ENCODE peak calls at places on chromosomes 4 and X, in eight cellular contexts. One of them, this sample, is unnamed.

GRCh38 chr4:127400736-127401346 is 231.9 kb upstream of the INTU start:
- DNase-seq in iPS DF 6.9: peak; percentile 54
- DNase-seq in Karpas-422: peak; percentile 88
- DNase-seq in psoas muscle: peak; percentile 60
- DNase-seq in MG63: peak; percentile 26
- DNase-seq in gastrocnemius medialis: peak; percentile 23
- DNase-seq in left lung: no peak
- DNase-seq in lower lobe of right lung: no peak
- DNase-seq in this sample: no peak

GRCh38 chr4:37682701-37683401 is 3.3 kb downstream of the RELL1 start:
- DNase-seq in iPS DF 6.9: no peak
- DNase-seq in Karpas-422: no peak
- DNase-seq in psoas muscle: no peak
- DNase-seq in MG63: no peak
- DNase-seq in gastrocnemius medialis: no peak
- DNase-seq in left lung: no peak
- DNase-seq in lower lobe of right lung: no peak
- DNase-seq in this sample: no peak

GRCh38 chr4:73222466-73223257 is 35.9 kb downstream of the ANKRD17 start:
- DNase-seq in iPS DF 6.9: no peak
- DNase-seq in Karpas-422: peak; percentile 73
- DNase-seq in psoas muscle: no peak
- DNase-seq in MG63: peak; percentile 68
- DNase-seq in gastrocnemius medialis: peak; percentile 71
- DNase-seq in left lung: no peak
- DNase-seq in lower lobe of right lung: no peak
- DNase-seq in this sample: peak; percentile 41

GRCh38 chr4:3655485-3656429 is 110.4 kb upstream of the ADRA2C start:
- DNase-seq in iPS DF 6.9: no peak
- DNase-seq in Karpas-422: no peak
- DNase-seq in psoas muscle: no peak
- DNase-seq in MG63: no peak
- DNase-seq in gastrocnemius medialis: no peak
- DNase-seq in left lung: peak; percentile 50
- DNase-seq in lower lobe of right lung: no peak
- DNase-seq in this sample: no peak

GRCh38 chr4:80125252-80126177 is 52.5 kb upstream of the ANTXR2 start:
- DNase-seq in iPS DF 6.9: no peak
- DNase-seq in Karpas-422: peak; percentile 41
- DNase-seq in psoas muscle: no peak
- DNase-seq in MG63: no peak
- DNase-seq in gastrocnemius medialis: no peak
- DNase-seq in left lung: no peak
- DNase-seq in lower lobe of right lung: no peak
- DNase-seq in this sample: peak; percentile 33

GRCh38 chr4:41133619-41134018 is 80.7 kb downstream of the APBB2 start:
- DNase-seq in iPS DF 6.9: no peak
- DNase-seq in Karpas-422: no peak
- DNase-seq in psoas muscle: no peak
- DNase-seq in MG63: no peak
- DNase-seq in gastrocnemius medialis: no peak
- DNase-seq in left lung: no peak
- DNase-seq in lower lobe of right lung: no peak
- DNase-seq in this sample: no peak

GRCh38 chrX:110723844-110724243 is 71.8 kb downstream of the CHRDL1 start:
- DNase-seq in iPS DF 6.9: no peak
- DNase-seq in Karpas-422: no peak
- DNase-seq in psoas muscle: no peak
- DNase-seq in MG63: no peak
- DNase-seq in gastrocnemius medialis: no peak
- DNase-seq in left lung: no peak
- DNase-seq in lower lobe of right lung: no peak
- DNase-seq in this sample: no peak

GRCh38 chr4:73864365-73864764 is 4.8 kb upstream of the CXCL1 start:
- DNase-seq in iPS DF 6.9: no peak
- DNase-seq in Karpas-422: no peak
- DNase-seq in psoas muscle: no peak
- DNase-seq in MG63: no peak
- DNase-seq in gastrocnemius medialis: no peak
- DNase-seq in left lung: no peak
- DNase-seq in lower lobe of right lung: no peak
- DNase-seq in this sample: no peak

GRCh38 chr4:122692641-122693520 is 39.6 kb upstream of the BBS12 start:
- DNase-seq in iPS DF 6.9: no peak
- DNase-seq in Karpas-422: no peak
- DNase-seq in psoas muscle: no peak
- DNase-seq in MG63: no peak
- DNase-seq in gastrocnemius medialis: no peak
- DNase-seq in left lung: no peak
- DNase-seq in lower lobe of right lung: no peak
- DNase-seq in this sample: no peak

GRCh38 chr4:128853741-128854140 is 44.2 kb downstream of the JADE1 start:
- DNase-seq in iPS DF 6.9: no peak
- DNase-seq in Karpas-422: no peak
- DNase-seq in psoas muscle: no peak
- DNase-seq in MG63: no peak
- DNase-seq in gastrocnemius medialis: no peak
- DNase-seq in left lung: no peak
- DNase-seq in lower lobe of right lung: no peak
- DNase-seq in this sample: no peak
- H3K36me3 ChIP-seq in iPS DF 6.9: peaks cover 59% of the 10 kb centered on the region
- H3K36me3 ChIP-seq in Karpas-422: peaks cover 85% of the 10 kb centered on the region
- H3K36me3 ChIP-seq in psoas muscle: peaks cover 6% of the 10 kb centered on the region
- H3K36me3 ChIP-seq in MG63: peaks cover 33% of the 10 kb centered on the region
- H3K36me3 ChIP-seq in gastrocnemius medialis: no peaks in the 10 kb centered on the region
- H3K36me3 ChIP-seq in left lung: no peaks in the 10 kb centered on the region
- H3K36me3 ChIP-seq in lower lobe of right lung: peaks cover 100% of the 10 kb centered on the region
- H3K36me3 ChIP-seq in this sample: peaks cover 59% of the 10 kb centered on the region

DNA sequence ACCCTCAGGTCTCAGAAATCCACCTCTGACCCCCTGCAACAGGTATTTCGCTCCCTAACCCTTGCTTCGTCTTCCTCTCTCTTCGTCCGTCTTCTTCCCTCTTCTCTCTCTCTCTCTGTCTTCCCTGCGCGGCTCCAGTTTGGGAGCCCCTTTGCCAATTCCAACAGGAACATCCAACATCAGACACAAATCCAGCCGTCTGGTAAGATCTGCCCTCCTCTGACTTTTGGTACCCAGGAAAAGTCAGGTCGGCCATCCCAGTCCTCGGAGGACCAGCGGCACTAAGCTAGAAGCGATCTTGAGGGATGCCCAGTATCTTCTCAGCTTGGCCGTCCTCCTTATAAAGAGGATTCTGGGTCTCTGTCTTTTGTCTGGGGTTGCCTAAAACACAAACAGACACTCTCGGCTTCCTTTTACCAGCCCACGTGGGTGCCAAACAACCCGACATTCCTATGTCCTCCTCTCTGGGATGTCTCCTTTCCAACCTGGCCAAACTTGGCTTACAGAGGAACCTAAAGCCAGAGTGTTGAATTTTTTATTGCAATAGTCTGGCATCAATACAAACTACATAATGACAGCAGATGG is 7.7 kb downstream of the ASMTL start:
- DNase-seq in iPS DF 6.9: no peak
- DNase-seq in Karpas-422: no peak
- DNase-seq in psoas muscle: no peak
- DNase-seq in MG63: no peak
- DNase-seq in gastrocnemius medialis: peak; percentile 1
- DNase-seq in left lung: no peak
- DNase-seq in lower lobe of right lung: peak; percentile 13
- DNase-seq in this sample: peak; percentile 32
- H3K36me3 ChIP-seq in iPS DF 6.9: peaks cover 14% of the 10 kb centered on the region
- H3K36me3 ChIP-seq in Karpas-422: peaks cover 72% of the 10 kb centered on the region
- H3K36me3 ChIP-seq in psoas muscle: no peaks in the 10 kb centered on the region
- H3K36me3 ChIP-seq in MG63: peaks cover 37% of the 10 kb centered on the region
- H3K36me3 ChIP-seq in gastrocnemius medialis: no peaks in the 10 kb centered on the region
- H3K36me3 ChIP-seq in left lung: no peaks in the 10 kb centered on the region
- H3K36me3 ChIP-seq in lower lobe of right lung: peaks cover 4% of the 10 kb centered on the region
- H3K36me3 ChIP-seq in this sample: no peaks in the 10 kb centered on the region

GRCh38 chr4:26404597-26405323 is 83.9 kb downstream of the RBPJ start:
- DNase-seq in iPS DF 6.9: no peak
- DNase-seq in Karpas-422: no peak
- DNase-seq in psoas muscle: no peak
- DNase-seq in MG63: no peak
- DNase-seq in gastrocnemius medialis: no peak
- DNase-seq in left lung: no peak
- DNase-seq in lower lobe of right lung: no peak
- DNase-seq in this sample: no peak
- H3K36me3 ChIP-seq in iPS DF 6.9: peaks cover 3% of the 10 kb centered on the region
- H3K36me3 ChIP-seq in Karpas-422: peaks cover 15% of the 10 kb centered on the region
- H3K36me3 ChIP-seq in psoas muscle: no peaks in the 10 kb centered on the region
- H3K36me3 ChIP-seq in MG63: peaks cover 68% of the 10 kb centered on the region
- H3K36me3 ChIP-seq in gastrocnemius medialis: no peaks in the 10 kb centered on the region
- H3K36me3 ChIP-seq in left lung: no peaks in the 10 kb centered on the region
- H3K36me3 ChIP-seq in lower lobe of right lung: peaks cover 11% of the 10 kb centered on the region
- H3K36me3 ChIP-seq in this sample: peaks cover 6% of the 10 kb centered on the region

GRCh38 chr4:174307694-174308093 is 24.0 kb downstream of the CEP44 start:
- DNase-seq in iPS DF 6.9: no peak
- DNase-seq in Karpas-422: no peak
- DNase-seq in psoas muscle: no peak
- DNase-seq in MG63: no peak
- DNase-seq in gastrocnemius medialis: no peak
- DNase-seq in left lung: no peak
- DNase-seq in lower lobe of right lung: no peak
- DNase-seq in this sample: no peak

GRCh38 chr4:174303687-174304086 is 20.0 kb downstream of the CEP44 start:
- DNase-seq in iPS DF 6.9: no peak
- DNase-seq in Karpas-422: no peak
- DNase-seq in psoas muscle: no peak
- DNase-seq in MG63: no peak
- DNase-seq in gastrocnemius medialis: no peak
- DNase-seq in left lung: no peak
- DNase-seq in lower lobe of right lung: no peak
- DNase-seq in this sample: no peak

GRCh38 chr4:174305961-174306360 is 22.2 kb downstream of the CEP44 start:
- DNase-seq in iPS DF 6.9: no peak
- DNase-seq in Karpas-422: no peak
- DNase-seq in psoas muscle: no peak
- DNase-seq in MG63: no peak
- DNase-seq in gastrocnemius medialis: no peak
- DNase-seq in left lung: no peak
- DNase-seq in lower lobe of right lung: no peak
- DNase-seq in this sample: no peak

GRCh38 chr4:174304664-174305063 is 21.0 kb downstream of the CEP44 start:
- DNase-seq in iPS DF 6.9: no peak
- DNase-seq in Karpas-422: no peak
- DNase-seq in psoas muscle: no peak
- DNase-seq in MG63: no peak
- DNase-seq in gastrocnemius medialis: no peak
- DNase-seq in left lung: no peak
- DNase-seq in lower lobe of right lung: no peak
- DNase-seq in this sample: no peak
- H3K36me3 ChIP-seq in iPS DF 6.9: no peaks in the 10 kb centered on the region
- H3K36me3 ChIP-seq in Karpas-422: peaks cover 3% of the 10 kb centered on the region
- H3K36me3 ChIP-seq in psoas muscle: no peaks in the 10 kb centered on the region
- H3K36me3 ChIP-seq in MG63: peaks cover 14% of the 10 kb centered on the region
- H3K36me3 ChIP-seq in gastrocnemius medialis: no peaks in the 10 kb centered on the region
- H3K36me3 ChIP-seq in left lung: no peaks in the 10 kb centered on the region
- H3K36me3 ChIP-seq in lower lobe of right lung: peaks cover 63% of the 10 kb centered on the region
- H3K36me3 ChIP-seq in this sample: peaks cover 8% of the 10 kb centered on the region

GRCh38 chrX:13055486-13055885 is 11.1 kb upstream of the FAM9C start:
- DNase-seq in iPS DF 6.9: no peak
- DNase-seq in Karpas-422: no peak
- DNase-seq in psoas muscle: no peak
- DNase-seq in MG63: no peak
- DNase-seq in gastrocnemius medialis: no peak
- DNase-seq in left lung: no peak
- DNase-seq in lower lobe of right lung: no peak
- DNase-seq in this sample: no peak
- H3K36me3 ChIP-seq in iPS DF 6.9: no peaks in the 10 kb centered on the region
- H3K36me3 ChIP-seq in Karpas-422: no peaks in the 10 kb centered on the region
- H3K36me3 ChIP-seq in psoas muscle: no peaks in the 10 kb centered on the region
- H3K36me3 ChIP-seq in MG63: no peaks in the 10 kb centered on the region
- H3K36me3 ChIP-seq in gastrocnemius medialis: no peaks in the 10 kb centered on the region
- H3K36me3 ChIP-seq in left lung: no peaks in the 10 kb centered on the region
- H3K36me3 ChIP-seq in lower lobe of right lung: no peaks in the 10 kb centered on the region
- H3K36me3 ChIP-seq in this sample: no peaks in the 10 kb centered on the region

GRCh38 chr4:2497931-2498330 is 29.0 kb downstream of the RNF4 start:
- DNase-seq in iPS DF 6.9: no peak
- DNase-seq in Karpas-422: peak; percentile 76
- DNase-seq in psoas muscle: no peak
- DNase-seq in MG63: no peak
- DNase-seq in gastrocnemius medialis: no peak
- DNase-seq in left lung: no peak
- DNase-seq in lower lobe of right lung: no peak
- DNase-seq in this sample: no peak

GRCh38 chr4:2497324-2497723 is 28.4 kb downstream of the RNF4 start:
- DNase-seq in iPS DF 6.9: no peak
- DNase-seq in Karpas-422: peak; percentile 47
- DNase-seq in psoas muscle: no peak
- DNase-seq in MG63: no peak
- DNase-seq in gastrocnemius medialis: no peak
- DNase-seq in left lung: no peak
- DNase-seq in lower lobe of right lung: no peak
- DNase-seq in this sample: no peak

GRCh38 chr4:2492970-2493369 is 24.1 kb downstream of the RNF4 start:
- DNase-seq in iPS DF 6.9: no peak
- DNase-seq in Karpas-422: no peak
- DNase-seq in psoas muscle: no peak
- DNase-seq in MG63: no peak
- DNase-seq in gastrocnemius medialis: no peak
- DNase-seq in left lung: no peak
- DNase-seq in lower lobe of right lung: no peak
- DNase-seq in this sample: no peak

GRCh38 chr4:2489841-2490552 is 21.1 kb downstream of the RNF4 start:
- DNase-seq in iPS DF 6.9: no peak
- DNase-seq in Karpas-422: no peak
- DNase-seq in psoas muscle: no peak
- DNase-seq in MG63: no peak
- DNase-seq in gastrocnemius medialis: no peak
- DNase-seq in left lung: no peak
- DNase-seq in lower lobe of right lung: no peak
- DNase-seq in this sample: no peak

DNA sequence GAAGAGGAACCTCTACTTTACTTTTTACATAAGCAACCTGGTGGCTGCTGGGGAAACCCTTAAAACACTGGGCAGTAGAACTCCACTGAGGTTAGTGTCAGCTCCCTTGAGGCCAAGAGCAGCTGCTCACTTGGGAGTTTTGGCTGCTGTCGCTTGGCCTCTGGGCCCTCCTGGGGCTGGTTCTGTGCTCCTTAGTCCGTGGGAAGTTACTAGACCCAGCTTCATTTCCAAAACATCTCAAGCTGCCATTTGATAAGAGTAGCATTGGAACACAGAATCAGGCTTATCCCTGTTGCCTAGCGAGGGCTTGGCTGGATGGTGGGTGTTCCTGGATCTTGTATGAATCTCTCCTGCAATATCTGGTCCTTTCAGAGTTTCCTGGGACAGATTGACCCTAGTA is 26.1 kb downstream of the RNF4 start:
- DNase-seq in iPS DF 6.9: no peak
- DNase-seq in Karpas-422: no peak
- DNase-seq in psoas muscle: no peak
- DNase-seq in MG63: no peak
- DNase-seq in gastrocnemius medialis: no peak
- DNase-seq in left lung: no peak
- DNase-seq in lower lobe of right lung: no peak
- DNase-seq in this sample: no peak
- H3K36me3 ChIP-seq in iPS DF 6.9: peaks cover 21% of the 10 kb centered on the region
- H3K36me3 ChIP-seq in Karpas-422: peaks cover 60% of the 10 kb centered on the region
- H3K36me3 ChIP-seq in psoas muscle: peaks cover 6% of the 10 kb centered on the region
- H3K36me3 ChIP-seq in MG63: peaks cover 49% of the 10 kb centered on the region
- H3K36me3 ChIP-seq in gastrocnemius medialis: no peaks in the 10 kb centered on the region
- H3K36me3 ChIP-seq in left lung: no peaks in the 10 kb centered on the region
- H3K36me3 ChIP-seq in lower lobe of right lung: peaks cover 92% of the 10 kb centered on the region
- H3K36me3 ChIP-seq in this sample: peaks cover 47% of the 10 kb centered on the region

This sample was measured in CD8-positive, alpha-beta T cell.